ENCODE peak calls at places on chromosomes 12 and 14, in six cellular contexts. S, B, I, O, P and F are unnamed samples.

GRCh38 chr14:83053022-83053710 is 1519.5 kb upstream of the SEL1L start:
- DNase-seq in S (no peak), B (no peak), I (no peak), O (no peak), P (no peak), F (no peak)

GRCh38 chr12:132926417-132926833 is 29.7 kb downstream of the ZNF605 start:
- DNase-seq in S (no peak), B (no peak), I (no peak), O (no peak), P (no peak), F (no peak)

GRCh38 chr12:11513288-11513687 is 117.9 kb upstream of the PRB2 start:
- DNase-seq in S (no peak), B (no peak), I (peak), O (peak), P (peak), F (no peak)

GRCh38 chr12:12898136-12898712 is 6.9 kb downstream of the GPRC5A start:
- DNase-seq in S (no peak), B (no peak), I (no peak), O (peak), P (no peak), F (no peak)

GRCh38 chr12:52270541-52271070 is 3.8 kb upstream of the KRT86 start:
- DNase-seq in S (no peak), B (no peak), I (no peak), O (no peak), P (no peak), F (no peak)

GRCh38 chr12:75623631-75624118 is 112.3 kb upstream of the KRR1 start:
- DNase-seq in S (no peak), B (peak), I (peak), O (peak), P (peak), F (no peak)

GRCh38 chr12:27812502-27812901 is 32.5 kb upstream of the MANSC4 start:
- DNase-seq in S (no peak), B (no peak), I (no peak), O (no peak), P (no peak), F (no peak)

GRCh38 chr12:53932915-53933314 is 5.7 kb upstream of the HOXC13 start:
- DNase-seq in S (no peak), B (no peak), I (no peak), O (no peak), P (no peak), F (no peak)

GRCh38 chr12:7933255-7933726 is 2.7 kb downstream of the SLC2A3 start:
- DNase-seq in S (peak), B (peak), I (peak), O (peak), P (peak), F (peak)

GRCh38 chr14:74671789-74672188 is 41.1 kb downstream of the AREL1 start:
- DNase-seq in S (no peak), B (peak), I (no peak), O (no peak), P (no peak), F (no peak)

GRCh38 chr14:49249022-49249421 is 337.2 kb downstream of the RPS29 start:
- DNase-seq in S (no peak), B (peak), I (no peak), O (no peak), P (peak), F (no peak)

GRCh38 chr12:67525500-67525884 is 123.1 kb upstream of the DYRK2 start:
- DNase-seq in S (no peak), B (no peak), I (no peak), O (no peak), P (no peak), F (no peak)

GRCh38 chr12:121711925-121712461 is 559 bp upstream of the TMEM120B start:
- DNase-seq in S (no peak), B (no peak), I (peak), O (peak), P (no peak), F (peak)

GRCh38 chr12:68304626-68305025 is 27.5 kb downstream of the MDM1 start:
- DNase-seq in S (no peak), B (peak), I (no peak), O (no peak), P (no peak), F (no peak)

GRCh38 chr14:77151245-77151644 is 9.7 kb upstream of the ZDHHC22 start:
- DNase-seq in S (no peak), B (no peak), I (no peak), O (peak), P (peak), F (peak)

GRCh38 chr12:72018036-72018435 is 79.4 kb downstream of the TPH2 start:
- DNase-seq in S (no peak), B (no peak), I (no peak), O (no peak), P (no peak), F (no peak)

GRCh38 chr14:65989981-65990380 is 496.2 kb upstream of the CCDC196 start:
- DNase-seq in S (no peak), B (no peak), I (no peak), O (no peak), P (no peak), F (no peak)

GRCh38 chr12:90078344-90078743 is 369.7 kb upstream of the ATP2B1 start:
- DNase-seq in S (no peak), B (no peak), I (no peak), O (no peak), P (no peak), F (no peak)

GRCh38 chr14:31933716-31934115 is 143.4 kb upstream of the ARHGAP5 start:
- DNase-seq in S (no peak), B (peak), I (no peak), O (no peak), P (no peak), F (no peak)

GRCh38 chr12:79569679-79570078 is 121.1 kb downstream of the PAWR start:
- DNase-seq in S (no peak), B (no peak), I (no peak), O (no peak), P (no peak), F (no peak)

GRCh38 chr12:79566452-79566851 is 124.3 kb downstream of the PAWR start:
- DNase-seq in S (no peak), B (peak), I (peak), O (no peak), P (no peak), F (no peak)

GRCh38 chr12:79563021-79563739 is 127.6 kb downstream of the PAWR start:
- DNase-seq in S (no peak), B (no peak), I (no peak), O (no peak), P (no peak), F (no peak)

GRCh38 chr12:79561401-79562132 is 129.2 kb downstream of the PAWR start:
- DNase-seq in S (no peak), B (no peak), I (no peak), O (no peak), P (no peak), F (no peak)

GRCh38 chr12:79567164-79567563 is 123.6 kb downstream of the PAWR start:
- DNase-seq in S (no peak), B (no peak), I (no peak), O (no peak), P (no peak), F (no peak)
- TF ChIP-seq SMC3 in S (no peak), B (no peak), I (no peak), O (no peak), P (no peak), F (no peak)

GRCh38 chr12:4293299-4293941 is 19.9 kb downstream of the CCND2 start:
- DNase-seq in S (no peak), B (no peak), I (no peak), O (no peak), P (no peak), F (no peak)
- TF ChIP-seq SMC3 in S (no peak), B (no peak), I (no peak), O (no peak), P (no peak), F (no peak)

GRCh38 chr14:68279437-68279720 is 459.8 kb downstream of the RAD51B start:
- DNase-seq in S (no peak), B (no peak), I (no peak), O (no peak), P (no peak), F (no peak)

GRCh38 chr14:68281497-68281896 is 461.9 kb downstream of the RAD51B start:
- DNase-seq in S (no peak), B (no peak), I (no peak), O (no peak), P (no peak), F (no peak)

GRCh38 chr14:68282479-68283377 is 463.1 kb downstream of the RAD51B start:
- DNase-seq in S (peak), B (no peak), I (peak), O (no peak), P (no peak), F (no peak)

GRCh38 chr14:68279777-68280233 is 460.2 kb downstream of the RAD51B start:
- DNase-seq in S (peak), B (no peak), I (no peak), O (no peak), P (no peak), F (no peak)

GRCh38 chr14:68278568-68279436 is 459.2 kb downstream of the RAD51B start:
- DNase-seq in S (no peak), B (peak), I (peak), O (peak), P (no peak), F (peak)
- TF ChIP-seq SMC3 in S (no peak), B (no peak), I (no peak), O (no peak), P (no peak), F (no peak)

GRCh38 chr12:3836641-3837040 is 36.6 kb downstream of the PARP11 start:
- DNase-seq in S (no peak), B (no peak), I (no peak), O (no peak), P (no peak), F (no peak)

GRCh38 chr12:3834774-3835173 is 38.4 kb downstream of the PARP11 start:
- DNase-seq in S (no peak), B (no peak), I (peak), O (no peak), P (no peak), F (no peak)

GRCh38 chr12:3835914-3836313 is 37.3 kb downstream of the PARP11 start:
- DNase-seq in S (no peak), B (no peak), I (no peak), O (no peak), P (no peak), F (no peak)

GRCh38 chr12:3832738-3833137 is 40.5 kb downstream of the PARP11 start:
- DNase-seq in S (no peak), B (peak), I (peak), O (no peak), P (no peak), F (no peak)

DNA sequence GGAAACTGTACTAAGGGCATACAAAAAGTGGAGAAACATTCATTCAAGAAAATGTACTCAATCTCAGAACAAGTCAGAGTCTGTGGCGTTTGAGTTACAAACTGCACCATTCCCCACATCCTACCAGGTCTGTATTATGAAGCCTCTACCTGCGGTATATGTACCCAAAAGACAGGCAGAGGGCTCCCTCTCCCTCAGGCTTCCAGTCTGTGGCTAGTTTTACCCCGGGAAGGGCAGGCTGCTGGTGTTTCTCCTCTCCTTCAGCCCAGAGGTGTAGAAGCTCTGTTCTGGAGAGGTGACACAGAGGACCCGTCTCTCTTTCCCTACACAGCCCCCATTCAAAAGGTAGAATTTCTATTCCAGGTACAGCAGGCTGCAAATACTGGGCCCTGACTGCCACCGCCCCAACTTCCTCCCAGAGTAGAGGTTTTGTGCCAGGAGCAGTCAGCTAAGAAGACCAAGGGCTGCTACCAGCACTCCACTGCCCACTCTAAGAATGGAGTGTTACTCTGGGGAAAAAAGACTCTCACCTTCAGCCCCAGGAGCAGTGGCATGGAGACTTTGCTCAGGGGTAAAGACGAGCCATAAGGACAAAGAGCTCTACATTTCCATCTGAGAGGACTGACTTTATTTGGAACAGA is 39.4 kb downstream of the PARP11 start:
- DNase-seq in S (no peak), B (no peak), I (no peak), O (no peak), P (no peak), F (no peak)
- TF ChIP-seq SMC3 in S (no peak), B (no peak), I (no peak), O (no peak), P (no peak), F (no peak)